ENCODE peak calls at places on chromosomes 6 and 20, in four cellular contexts. One of them, this sample, is unnamed.

GRCh38 chr20:8144282-8145245 is 12.5 kb downstream of the PLCB1 start:
- DNase-seq in AG04449: peak
- DNase-seq in endodermal cell: peak
- DNase-seq in lower lobe of right lung: no peak
- DNase-seq in this sample: no peak

GRCh38 chr6:2505624-2506023 is 245.1 kb downstream of the MYLK4 start:
- DNase-seq in AG04449: no peak
- DNase-seq in endodermal cell: peak
- DNase-seq in lower lobe of right lung: no peak
- DNase-seq in this sample: no peak

GRCh38 chr6:30681696-30682180 is 4.7 kb downstream of the PPP1R18 start:
- DNase-seq in AG04449: no peak
- DNase-seq in endodermal cell: no peak
- DNase-seq in lower lobe of right lung: no peak
- DNase-seq in this sample: no peak

GRCh38 chr20:37393196-37393862 is 47.4 kb downstream of the SRC start:
- DNase-seq in AG04449: no peak
- DNase-seq in endodermal cell: peak
- DNase-seq in lower lobe of right lung: peak
- DNase-seq in this sample: no peak

GRCh38 chr20:44650777-44651493 is 564 bp downstream of the ADA start:
- DNase-seq in AG04449: no peak
- DNase-seq in endodermal cell: no peak
- DNase-seq in lower lobe of right lung: no peak
- DNase-seq in this sample: no peak

GRCh38 chr6:88919032-88919431 is 44.4 kb downstream of the RNGTT start:
- DNase-seq in AG04449: no peak
- DNase-seq in endodermal cell: no peak
- DNase-seq in lower lobe of right lung: no peak
- DNase-seq in this sample: no peak

GRCh38 chr20:11766961-11767360 is 150.7 kb upstream of the BTBD3 start:
- DNase-seq in AG04449: no peak
- DNase-seq in endodermal cell: no peak
- DNase-seq in lower lobe of right lung: no peak
- DNase-seq in this sample: no peak

GRCh38 chr6:42226251-42227143 is 8.8 kb upstream of the MRPS10 start:
- DNase-seq in AG04449: no peak
- DNase-seq in endodermal cell: peak
- DNase-seq in lower lobe of right lung: no peak
- DNase-seq in this sample: no peak

GRCh38 chr6:25682324-25682723 is 30.3 kb downstream of the SCGN start:
- DNase-seq in AG04449: no peak
- DNase-seq in endodermal cell: no peak
- DNase-seq in lower lobe of right lung: no peak
- DNase-seq in this sample: no peak

GRCh38 chr20:1748777-1749176 is 91.2 kb upstream of the SIRPG start:
- DNase-seq in AG04449: no peak
- DNase-seq in endodermal cell: no peak
- DNase-seq in lower lobe of right lung: no peak
- DNase-seq in this sample: no peak
- H3K4me3 ChIP-seq in AG04449: no peak
- H3K4me3 ChIP-seq in endodermal cell: no peak
- H3K4me3 ChIP-seq in lower lobe of right lung: no peak
- H3K4me3 ChIP-seq in this sample: no peak

GRCh38 chr6:123850555-123850954 is 46.9 kb downstream of the NKAIN2 start:
- DNase-seq in AG04449: no peak
- DNase-seq in endodermal cell: no peak
- DNase-seq in lower lobe of right lung: no peak
- DNase-seq in this sample: no peak

DNA sequence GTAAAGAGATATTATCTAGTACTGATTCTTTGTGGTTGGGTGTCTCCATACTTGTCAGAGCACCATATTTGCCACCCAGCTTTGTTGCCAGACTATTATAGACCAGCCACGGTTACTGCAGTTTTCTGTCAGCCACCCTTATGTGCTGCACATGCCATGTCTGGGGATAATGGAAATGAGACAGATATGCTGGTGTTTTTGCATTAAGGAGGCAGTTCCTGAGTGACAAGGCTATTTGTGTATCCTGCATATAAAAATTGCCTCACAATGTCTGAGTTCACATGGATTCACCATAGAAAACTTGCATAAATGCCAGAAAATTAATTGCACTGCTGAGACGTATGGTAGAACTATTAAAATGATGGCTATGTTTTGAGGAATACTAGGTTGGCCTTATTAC is 51.8 kb downstream of the NKAIN2 start:
- DNase-seq in AG04449: no peak
- DNase-seq in endodermal cell: no peak
- DNase-seq in lower lobe of right lung: no peak
- DNase-seq in this sample: no peak
- H3K4me3 ChIP-seq in AG04449: no peak
- H3K4me3 ChIP-seq in endodermal cell: no peak
- H3K4me3 ChIP-seq in lower lobe of right lung: no peak
- H3K4me3 ChIP-seq in this sample: no peak

GRCh38 chr6:96926425-96926824 is 1.9 kb downstream of the KLHL32 start:
- DNase-seq in AG04449: no peak
- DNase-seq in endodermal cell: no peak
- DNase-seq in lower lobe of right lung: no peak
- DNase-seq in this sample: no peak

GRCh38 chr6:96925290-96925687 is 761 bp downstream of the KLHL32 start:
- DNase-seq in AG04449: no peak
- DNase-seq in endodermal cell: no peak
- DNase-seq in lower lobe of right lung: no peak
- DNase-seq in this sample: no peak

GRCh38 chr6:96923871-96924493 is 546 bp upstream of the KLHL32 start:
- DNase-seq in AG04449: no peak
- DNase-seq in endodermal cell: peak
- DNase-seq in lower lobe of right lung: no peak
- DNase-seq in this sample: no peak

GRCh38 chr6:96927660-96928059 is 3.1 kb downstream of the KLHL32 start:
- DNase-seq in AG04449: no peak
- DNase-seq in endodermal cell: no peak
- DNase-seq in lower lobe of right lung: no peak
- DNase-seq in this sample: no peak

DNA sequence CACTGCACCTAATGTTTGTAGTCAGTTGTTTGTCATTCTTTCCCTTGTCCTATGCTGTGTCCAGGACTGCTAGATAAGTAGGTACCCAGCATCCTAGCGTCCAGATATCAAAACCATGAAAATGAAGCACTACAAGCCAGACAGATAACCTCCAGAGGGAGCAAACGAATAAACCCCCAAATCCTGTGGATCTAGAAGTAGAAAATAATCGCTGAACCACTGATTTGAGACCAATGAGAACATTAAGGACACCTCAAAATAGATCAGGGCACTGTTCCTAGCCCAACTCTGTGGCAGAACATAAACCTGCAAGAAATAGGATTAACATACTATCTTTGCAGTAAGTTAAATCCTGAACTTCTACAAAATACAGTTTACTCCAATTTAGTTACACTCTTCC is 1.1 kb upstream of the KLHL32 start:
- DNase-seq in AG04449: no peak
- DNase-seq in endodermal cell: no peak
- DNase-seq in lower lobe of right lung: no peak
- DNase-seq in this sample: no peak
- H3K4me3 ChIP-seq in AG04449: no peak
- H3K4me3 ChIP-seq in endodermal cell: peak
- H3K4me3 ChIP-seq in lower lobe of right lung: peak
- H3K4me3 ChIP-seq in this sample: no peak

DNA sequence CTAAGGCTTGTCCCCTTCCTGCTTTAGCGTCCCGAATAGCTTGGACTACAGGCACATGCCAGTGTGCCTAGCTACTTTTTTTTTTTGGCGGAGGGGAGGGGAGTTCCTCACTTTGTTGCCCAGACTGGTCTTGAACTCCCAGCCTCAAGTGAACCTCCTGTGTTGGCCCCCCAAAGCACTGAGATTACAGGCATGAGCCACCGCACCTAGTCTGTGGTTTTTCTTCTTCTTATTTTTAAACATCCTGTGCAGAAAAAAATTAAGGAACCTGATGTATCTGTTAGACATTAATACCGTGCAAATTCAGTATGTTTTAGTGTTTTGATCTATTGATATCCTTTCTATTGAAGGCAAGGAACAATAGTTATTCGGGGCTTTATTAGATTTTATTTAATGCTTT is 25.7 kb downstream of the HIVEP1 start:
- DNase-seq in AG04449: no peak
- DNase-seq in endodermal cell: no peak
- DNase-seq in lower lobe of right lung: no peak
- DNase-seq in this sample: no peak
- H3K4me3 ChIP-seq in AG04449: no peak
- H3K4me3 ChIP-seq in endodermal cell: no peak
- H3K4me3 ChIP-seq in lower lobe of right lung: no peak
- H3K4me3 ChIP-seq in this sample: no peak

DNA sequence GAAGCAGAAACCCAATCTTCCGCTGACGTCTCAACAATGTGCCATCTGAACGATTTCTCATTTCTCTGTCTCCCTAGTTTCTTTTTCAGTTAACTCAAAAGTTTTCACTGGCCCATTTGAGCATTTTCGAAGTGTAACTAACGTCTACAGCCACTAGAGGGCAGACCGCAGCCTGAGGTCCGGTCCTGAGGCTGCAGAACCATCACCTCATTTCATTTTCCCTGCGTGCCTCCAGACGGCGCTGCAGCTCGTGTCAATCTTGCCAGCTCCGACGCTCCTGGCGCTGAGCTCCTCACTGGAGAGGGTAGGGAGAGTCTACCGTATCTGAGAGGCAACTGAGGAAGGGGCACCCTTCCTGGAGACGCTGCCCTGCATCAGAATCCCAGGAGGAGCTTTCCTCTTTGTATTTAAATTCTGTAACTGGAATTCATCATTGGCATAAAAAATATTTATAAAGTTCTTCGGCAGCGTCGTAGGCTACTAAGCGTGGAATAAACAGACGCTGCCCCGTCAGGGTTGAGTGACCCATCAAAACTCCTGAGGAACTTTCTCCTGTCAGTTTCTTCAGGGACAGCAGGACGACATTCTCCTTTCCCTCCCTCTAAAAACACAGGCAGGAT is 28.5 kb upstream of the DTNBP1 start:
- DNase-seq in AG04449: peak
- DNase-seq in endodermal cell: peak
- DNase-seq in lower lobe of right lung: peak
- DNase-seq in this sample: peak
- H3K4me3 ChIP-seq in AG04449: no peak
- H3K4me3 ChIP-seq in endodermal cell: no peak
- H3K4me3 ChIP-seq in lower lobe of right lung: peak
- H3K4me3 ChIP-seq in this sample: peak

GRCh38 chr20:325889-326644 is 715 bp downstream of the SOX12 start:
- DNase-seq in AG04449: no peak
- DNase-seq in endodermal cell: peak
- DNase-seq in lower lobe of right lung: peak
- DNase-seq in this sample: peak
- H3K4me3 ChIP-seq in AG04449: peak
- H3K4me3 ChIP-seq in endodermal cell: peak
- H3K4me3 ChIP-seq in lower lobe of right lung: peak
- H3K4me3 ChIP-seq in this sample: peak

This sample was measured in tibial artery.